ENCODE peak calls at places on chromosome 19, in four cellular contexts. X is fibroblast of lung, M is heart left ventricle, I is thoracic aorta. H is an unnamed sample.
A peak's percentile ranks its signal among the peaks of the same experiment; 100 is the strongest.

GRCh38 chr19:29665215-29665825 is at the start of gene PLEKHF1:
- DNase-seq in I (peak; percentile 38), X (peak; percentile 75), M (peak; percentile 94), H (peak; percentile 87)

GRCh38 chr19:10864538-10864899 is 6.8 kb upstream of the CARM1 start:
- DNase-seq in M (peak; percentile 82), X (peak; percentile 79), I (peak; percentile 45), H (peak; percentile 90)

GRCh38 chr19:7916137-7916907 is 1.7 kb downstream of the TGFBR3L start:
- DNase-seq in X (no peak), M (no peak), I (no peak), H (no peak)

GRCh38 chr19:35055715-35056179 is 14.2 kb downstream of the HPN start:
- DNase-seq in I (no peak), X (no peak), M (no peak), H (no peak)

GRCh38 chr19:406999-407491 is 1.9 kb downstream of the C2CD4C start:
- DNase-seq in I (no peak), X (no peak), M (no peak), H (no peak)

GRCh38 chr19:41711376-41712261 is 3.2 kb downstream of the CEACAM5 start:
- DNase-seq in X (no peak), I (no peak), M (no peak), H (no peak)

GRCh38 chr19:49923055-49924003 is 5.7 kb upstream of the ATF5 start:
- DNase-seq in M (no peak), I (no peak), X (no peak), H (no peak)

GRCh38 chr19:41327499-41328156 is 17.7 kb downstream of the CCDC97 start:
- DNase-seq in M (peak; percentile 78), X (peak; percentile 22), I (no peak), H (peak; percentile 87)

GRCh38 chr19:35004517-35005255 is 4.6 kb downstream of the GRAMD1A start:
- DNase-seq in M (no peak), X (no peak), I (no peak), H (no peak)

GRCh38 chr19:1970806-1971502 is 30.0 kb downstream of the CSNK1G2 start:
- DNase-seq in X (no peak), M (no peak), I (no peak), H (no peak)

GRCh38 chr19:52942371-52943133 is 19.3 kb upstream of the ZNF888 start:
- DNase-seq in M (peak; percentile 93), I (peak; percentile 62), X (peak; percentile 77), H (peak; percentile 89)

GRCh38 chr19:48887861-48888612 is 10.5 kb downstream of the TULP2 start:
- DNase-seq in X (no peak), I (no peak), M (no peak), H (no peak)

GRCh38 chr19:35206379-35206778 is 22.2 kb downstream of the FAM187B start:
- DNase-seq in I (no peak), M (no peak), X (no peak), H (no peak)

GRCh38 chr19:10259162-10259905 is 7.3 kb downstream of the MRPL4 start:
- DNase-seq in X (peak; percentile 80), I (peak; percentile 66), M (peak; percentile 88), H (peak; percentile 88)

GRCh38 chr19:5951338-5951861 is 26.5 kb downstream of the RANBP3 start:
- DNase-seq in M (no peak), X (no peak), I (no peak), H (no peak)

GRCh38 chr19:38817081-38817480 is 4.3 kb upstream of the LGALS4 start:
- DNase-seq in I (no peak), X (no peak), M (no peak), H (no peak)

GRCh38 chr19:40642062-40642706 is 41.0 kb downstream of the LTBP4 start:
- DNase-seq in X (no peak), M (no peak), I (no peak), H (no peak)

GRCh38 chr19:13744179-13744578 is 20.1 kb upstream of the MRI1 start:
- DNase-seq in I (no peak), M (no peak), X (no peak), H (no peak)

GRCh38 chr19:13751436-13751835 is 12.9 kb upstream of the MRI1 start:
- DNase-seq in I (no peak), X (no peak), M (no peak), H (no peak)

GRCh38 chr19:13742756-13743155 is 21.6 kb upstream of the MRI1 start:
- DNase-seq in I (no peak), M (no peak), X (peak; percentile 33), H (no peak)

GRCh38 chr19:13748169-13748884 is 16.0 kb upstream of the MRI1 start:
- DNase-seq in M (peak; percentile 38), X (peak; percentile 56), I (no peak), H (no peak)

DNA sequence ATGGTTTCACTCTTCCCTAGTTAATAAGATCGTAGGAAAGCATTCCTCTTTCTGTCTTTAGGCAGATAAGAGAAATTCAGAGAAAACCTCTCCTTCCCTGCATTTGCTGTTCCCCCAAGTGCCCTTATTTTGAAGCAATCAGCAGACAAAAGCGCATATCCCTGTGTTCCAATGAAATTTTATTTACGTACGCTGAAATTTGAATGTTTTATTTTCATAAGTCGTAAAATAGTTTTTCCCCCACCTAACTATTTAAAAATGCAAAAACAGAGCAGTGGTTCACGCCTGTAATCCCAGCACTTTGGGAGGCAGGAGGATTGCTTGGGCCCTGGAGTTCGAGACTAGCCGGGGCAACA is 17.2 kb upstream of the MRI1 start:
- DNase-seq in X (no peak), I (no peak), M (no peak), H (no peak)
- H3K27ac ChIP-seq in X (peak overlapping the region; percentile 27), I (peak overlapping the region; percentile 13), M (peak overlapping the region; percentile 97), H (peak overlapping the region; percentile 93)

DNA sequence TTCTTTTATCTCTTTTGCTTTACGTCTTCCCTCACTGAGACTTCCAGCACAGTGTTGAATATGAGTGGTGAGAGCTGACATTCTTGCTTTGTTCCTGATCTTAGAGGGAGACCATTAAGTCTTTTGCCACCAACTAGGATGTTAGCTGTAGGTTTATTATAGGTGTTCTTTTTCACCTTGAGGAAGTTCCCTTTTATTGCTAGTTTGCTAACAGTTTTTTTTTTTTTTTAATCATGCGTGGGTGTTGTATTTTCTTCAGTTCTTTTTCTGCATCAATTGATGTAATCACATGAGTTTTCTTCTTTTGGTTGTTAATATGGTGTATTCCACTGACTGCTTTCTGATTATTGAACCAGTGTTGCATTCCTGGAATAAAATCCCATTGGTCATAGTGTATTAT is 21.1 kb downstream of the AP1M1 start:
- DNase-seq in I (no peak), X (no peak), M (no peak), H (no peak)
- H3K9me3 ChIP-seq in I (peaks cover 24% of the 10 kb centered on the region), X (no peaks in the 10 kb centered on the region), M (peaks cover 25% of the 10 kb centered on the region), H (peaks cover 3% of the 10 kb centered on the region)

DNA sequence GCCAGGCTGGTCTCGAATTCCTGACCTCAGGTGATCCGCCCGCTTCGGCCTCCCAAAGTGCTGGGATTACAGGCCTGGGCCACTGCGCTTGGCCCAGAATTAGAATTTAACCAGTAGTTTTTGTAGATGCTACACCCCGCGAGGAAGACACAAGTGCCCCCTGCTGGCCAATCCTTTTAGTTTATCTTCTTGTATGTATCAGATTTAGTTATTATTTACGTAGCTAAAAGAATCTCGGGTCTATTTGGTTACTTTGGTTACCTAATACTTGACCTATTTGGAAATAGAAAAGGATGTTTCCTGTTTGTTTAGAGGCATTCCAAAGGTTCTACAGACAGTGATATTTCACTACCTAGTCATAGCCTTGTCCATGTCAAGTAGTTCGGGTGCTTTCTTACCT is 22.0 kb downstream of the MUC16 start:
- DNase-seq in I (no peak), M (no peak), X (no peak), H (no peak)
- TF ChIP-seq CTCF in I (no peak), M (no peak), X (no peak), H (no peak)

GRCh38 chr19:46924874-46925547 is 64.2 kb downstream of the ARHGAP35 start:
- DNase-seq in I (no peak), X (no peak), M (peak; percentile 43), H (no peak)

GRCh38 chr19:46919324-46919723 is 58.5 kb downstream of the ARHGAP35 start:
- DNase-seq in I (no peak), M (no peak), X (peak; percentile 31), H (no peak)

GRCh38 chr19:46925548-46925950 is 64.8 kb downstream of the ARHGAP35 start:
- DNase-seq in X (no peak), I (no peak), M (no peak), H (no peak)

GRCh38 chr19:46920341-46920740 is 59.5 kb downstream of the ARHGAP35 start:
- DNase-seq in X (no peak), M (no peak), I (no peak), H (no peak)

DNA sequence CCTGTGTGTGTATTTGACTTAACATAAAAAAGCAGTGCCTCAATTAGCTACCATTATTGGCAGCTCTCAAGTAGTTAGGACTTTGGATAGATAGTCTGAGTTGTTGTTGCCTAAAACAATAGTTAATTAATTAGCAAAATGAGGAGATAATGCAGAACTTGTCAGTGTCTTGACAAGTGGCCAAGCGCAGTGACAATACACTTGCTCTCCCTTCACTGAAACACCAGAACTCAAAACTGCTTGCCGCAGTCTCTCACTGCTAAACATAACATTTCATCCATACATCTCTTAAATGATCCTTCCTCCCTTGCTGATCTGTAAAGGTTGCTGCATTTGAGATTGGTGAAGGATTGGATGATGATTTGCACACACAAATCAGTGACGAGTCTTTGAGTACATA is 61.7 kb downstream of the ARHGAP35 start:
- DNase-seq in X (no peak), I (no peak), M (no peak), H (no peak)
- H3K27ac ChIP-seq in X (no peak overlapping the region), I (no peak overlapping the region), M (no peak overlapping the region), H (no peak overlapping the region)

GRCh38 chr19:21912654-21913053 is 76.7 kb upstream of the ZNF43 start:
- DNase-seq in I (no peak), X (no peak), M (no peak), H (no peak)
- H3K9me3 ChIP-seq in I (peaks cover 7% of the 10 kb centered on the region), X (no peaks in the 10 kb centered on the region), M (no peaks in the 10 kb centered on the region), H (peaks cover 4% of the 10 kb centered on the region)

GRCh38 chr19:3304871-3305423 is 61.4 kb upstream of the NFIC start:
- DNase-seq in M (peak; percentile 51), I (no peak), X (peak; percentile 81), H (peak; percentile 82)

GRCh38 chr19:3298853-3299449 is 67.4 kb upstream of the NFIC start:
- DNase-seq in I (no peak), X (no peak), M (no peak), H (no peak)

GRCh38 chr19:3302755-3303154 is 63.6 kb upstream of the NFIC start:
- DNase-seq in X (peak; percentile 6), M (no peak), I (no peak), H (no peak)
- TF ChIP-seq CTCF in X (no peak), M (no peak), I (no peak), H (no peak)

GRCh38 chr19:44756089-44756562 is 7.6 kb downstream of the BCL3 start:
- DNase-seq in X (no peak), I (no peak), M (no peak), H (no peak)
- H3K27ac ChIP-seq in X (peak overlapping the region; percentile 100), I (peak overlapping the region; percentile 76), M (peak overlapping the region; percentile 95), H (peak overlapping the region; percentile 93)